ENCODE peak calls at places on chromosomes 3 and 15, in seven cellular contexts. V is mammary epithelial cell, F is SIG-M5, P is posterior cingulate gyrus, G is A549, C is OCI-LY7, Y is GM12865. D is an unnamed sample.

GRCh38 chr3:113736548-113737089 is 9.4 kb downstream of the NAA50 start:
- DNase-seq in C (peak), V (peak), P (no peak), F (no peak), G (peak), Y (peak), D (no peak)

GRCh38 chr3:22474706-22475470 is 723.9 kb upstream of the ZNF385D start:
- DNase-seq in V (peak), F (no peak), Y (peak), G (no peak), P (no peak), C (no peak), D (no peak)

GRCh38 chr15:84819291-84819768 is 2.2 kb downstream of the ALPK3 start:
- DNase-seq in C (no peak), F (no peak), G (peak), Y (no peak), P (no peak), V (no peak), D (no peak)

GRCh38 chr3:187291001-187291511 is 481 bp downstream of the MASP1 start:
- DNase-seq in V (no peak), Y (no peak), G (no peak), P (no peak), C (no peak), F (no peak), D (no peak)

GRCh38 chr15:67013696-67014095 is 51.7 kb upstream of the SMAD3 start:
- DNase-seq in V (peak), P (no peak), G (no peak), C (no peak), Y (no peak), F (no peak), D (no peak)

GRCh38 chr3:55484191-55484644 is 2.9 kb downstream of the WNT5A start:
- DNase-seq in C (no peak), V (no peak), G (no peak), Y (no peak), F (no peak), P (no peak), D (no peak)

GRCh38 chr3:77414881-77415280 is 375.0 kb downstream of the ROBO2 start:
- DNase-seq in Y (no peak), C (no peak), F (no peak), P (no peak), G (no peak), V (no peak), D (no peak)

GRCh38 chr3:90099493-90099892 is 992.1 kb downstream of the EPHA3 start:
- DNase-seq in C (no peak), Y (no peak), V (no peak), G (no peak), P (no peak), F (no peak), D (no peak)

GRCh38 chr3:191382661-191383060 is 52.3 kb upstream of the UTS2B start:
- DNase-seq in V (no peak), C (peak), G (no peak), P (no peak), F (no peak), Y (peak), D (no peak)

GRCh38 chr15:70559223-70559823 is 204.0 kb downstream of the UACA start:
- DNase-seq in P (no peak), G (no peak), C (peak), V (no peak), Y (peak), F (no peak), D (peak)

GRCh38 chr15:95016511-95017219 is 785.3 kb downstream of the MCTP2 start:
- DNase-seq in Y (no peak), C (no peak), G (no peak), P (no peak), F (no peak), V (no peak), D (no peak)

GRCh38 chr3:22421589-22421988 is 670.6 kb upstream of the ZNF385D start:
- DNase-seq in G (no peak), C (no peak), V (no peak), Y (no peak), F (no peak), P (no peak), D (no peak)

GRCh38 chr3:66989860-66990696 is 8.0 kb upstream of the KBTBD8 start:
- DNase-seq in V (no peak), F (no peak), C (peak), G (peak), Y (peak), P (no peak), D (no peak)

GRCh38 chr3:4407941-4408340 is 59.1 kb downstream of the SUMF1 start:
- DNase-seq in P (no peak), F (no peak), C (no peak), V (no peak), G (no peak), Y (no peak), D (no peak)

GRCh38 chr3:53161820-53162671 is 1.0 kb downstream of the PRKCD start:
- DNase-seq in V (peak), P (no peak), F (no peak), Y (peak), G (peak), C (peak), D (peak)

GRCh38 chr15:68207176-68207935 is 2.2 kb upstream of the CALML4 start:
- DNase-seq in C (no peak), Y (no peak), G (no peak), P (no peak), F (no peak), V (no peak), D (no peak)

D was measured in T-helper 1 cell.